ENCODE peak calls at places on chromosomes 12 and 14, in four cellular contexts. One of them, this sample, is unnamed.

GRCh38 chr14:33916663-33917565 is 34.0 kb downstream of the EGLN3 start:
- DNase-seq in foreskin fibroblast: no peak
- DNase-seq in astrocyte: peak; percentile 65
- DNase-seq in fibroblast of mammary gland: peak; percentile 61
- DNase-seq in this sample: no peak

GRCh38 chr12:116444590-116444943 is 114.6 kb upstream of the MAP1LC3B2 start:
- DNase-seq in astrocyte: no peak
- DNase-seq in fibroblast of mammary gland: no peak
- DNase-seq in foreskin fibroblast: no peak
- DNase-seq in this sample: no peak

GRCh38 chr12:52380271-52380694 is 5.2 kb downstream of the KRT84 start:
- DNase-seq in astrocyte: no peak
- DNase-seq in fibroblast of mammary gland: peak; percentile 29
- DNase-seq in foreskin fibroblast: peak; percentile 30
- DNase-seq in this sample: peak; percentile 39

GRCh38 chr14:56271988-56272387 is 153.8 kb downstream of the PELI2 start:
- DNase-seq in astrocyte: peak; percentile 95
- DNase-seq in fibroblast of mammary gland: peak; percentile 21
- DNase-seq in foreskin fibroblast: peak; percentile 67
- DNase-seq in this sample: no peak

GRCh38 chr12:40222247-40222646 is 2.5 kb upstream of the LRRK2 start:
- DNase-seq in astrocyte: no peak
- DNase-seq in fibroblast of mammary gland: peak; percentile 23
- DNase-seq in foreskin fibroblast: peak; percentile 14
- DNase-seq in this sample: peak; percentile 68

GRCh38 chr14:76462330-76462729 is 86.4 kb downstream of the ESRRB start:
- DNase-seq in fibroblast of mammary gland: no peak
- DNase-seq in astrocyte: no peak
- DNase-seq in foreskin fibroblast: no peak
- DNase-seq in this sample: no peak

GRCh38 chr12:82415402-82415801 is 57.1 kb downstream of the METTL25 start:
- DNase-seq in astrocyte: peak; percentile 83
- DNase-seq in foreskin fibroblast: no peak
- DNase-seq in fibroblast of mammary gland: no peak
- DNase-seq in this sample: no peak

GRCh38 chr12:121165316-121165715 is 32.6 kb downstream of the P2RX7 start:
- DNase-seq in fibroblast of mammary gland: no peak
- DNase-seq in foreskin fibroblast: no peak
- DNase-seq in astrocyte: peak; percentile 92
- DNase-seq in this sample: no peak

GRCh38 chr12:104055686-104056388 is 5.8 kb upstream of the GLT8D2 start:
- DNase-seq in fibroblast of mammary gland: peak; percentile 42
- DNase-seq in astrocyte: peak; percentile 42
- DNase-seq in foreskin fibroblast: peak; percentile 73
- DNase-seq in this sample: no peak

GRCh38 chr14:73239463-73240241 is 2.3 kb downstream of the PAPLN start:
- DNase-seq in fibroblast of mammary gland: peak; percentile 68
- DNase-seq in foreskin fibroblast: peak; percentile 84
- DNase-seq in astrocyte: peak; percentile 52
- DNase-seq in this sample: no peak

GRCh38 chr14:51869426-51870113 is 9.2 kb downstream of the GNG2 start:
- DNase-seq in astrocyte: no peak
- DNase-seq in foreskin fibroblast: no peak
- DNase-seq in fibroblast of mammary gland: no peak
- DNase-seq in this sample: no peak

GRCh38 chr12:130788515-130788914 is 50.5 kb downstream of the STX2 start:
- DNase-seq in fibroblast of mammary gland: no peak
- DNase-seq in foreskin fibroblast: no peak
- DNase-seq in astrocyte: no peak
- DNase-seq in this sample: no peak

GRCh38 chr12:6208140-6208539 is 7.9 kb downstream of the CD9 start:
- DNase-seq in astrocyte: no peak
- DNase-seq in fibroblast of mammary gland: no peak
- DNase-seq in foreskin fibroblast: no peak
- DNase-seq in this sample: no peak

GRCh38 chr12:20585055-20585625 is 110.0 kb upstream of the SLCO1C1 start:
- DNase-seq in astrocyte: no peak
- DNase-seq in fibroblast of mammary gland: no peak
- DNase-seq in foreskin fibroblast: no peak
- DNase-seq in this sample: no peak

GRCh38 chr12:69150083-69150795 is 89.1 kb upstream of the CPSF6 start:
- DNase-seq in fibroblast of mammary gland: no peak
- DNase-seq in astrocyte: no peak
- DNase-seq in foreskin fibroblast: no peak
- DNase-seq in this sample: no peak

GRCh38 chr12:2284857-2285256 is 232.1 kb downstream of the CACNA1C start:
- DNase-seq in fibroblast of mammary gland: peak; percentile 82
- DNase-seq in astrocyte: peak; percentile 70
- DNase-seq in foreskin fibroblast: peak; percentile 90
- DNase-seq in this sample: peak; percentile 88

GRCh38 chr12:122368361-122369073 is 54.0 kb downstream of the CLIP1 start:
- DNase-seq in foreskin fibroblast: peak; percentile 44
- DNase-seq in astrocyte: peak; percentile 75
- DNase-seq in fibroblast of mammary gland: peak; percentile 64
- DNase-seq in this sample: no peak

GRCh38 chr12:113647048-113647447 is 175.4 kb upstream of the LHX5 start:
- DNase-seq in foreskin fibroblast: no peak
- DNase-seq in fibroblast of mammary gland: no peak
- DNase-seq in astrocyte: no peak
- DNase-seq in this sample: peak; percentile 43

GRCh38 chr14:103292426-103293374 is 41.3 kb upstream of the EIF5 start:
- DNase-seq in foreskin fibroblast: peak; percentile 84
- DNase-seq in astrocyte: peak; percentile 9
- DNase-seq in fibroblast of mammary gland: peak; percentile 65
- DNase-seq in this sample: peak; percentile 71

GRCh38 chr12:2553388-2554126 is 241.2 kb upstream of the FKBP4 start:
- DNase-seq in astrocyte: no peak
- DNase-seq in foreskin fibroblast: no peak
- DNase-seq in fibroblast of mammary gland: peak; percentile 7
- DNase-seq in this sample: peak; percentile 24

GRCh38 chr14:64092940-64093339 is 201.2 kb downstream of the ESR2 start:
- DNase-seq in foreskin fibroblast: no peak
- DNase-seq in astrocyte: no peak
- DNase-seq in fibroblast of mammary gland: no peak
- DNase-seq in this sample: no peak

GRCh38 chr14:47826809-47827208 is 151.4 kb upstream of the MDGA2 start:
- DNase-seq in foreskin fibroblast: no peak
- DNase-seq in astrocyte: no peak
- DNase-seq in fibroblast of mammary gland: no peak
- DNase-seq in this sample: no peak

GRCh38 chr12:2319747-2320146 is 267.0 kb downstream of the CACNA1C start:
- DNase-seq in foreskin fibroblast: peak; percentile 69
- DNase-seq in astrocyte: peak; percentile 42
- DNase-seq in fibroblast of mammary gland: peak; percentile 36
- DNase-seq in this sample: no peak

GRCh38 chr12:3097186-3097804 is 20.1 kb downstream of the TSPAN9 start:
- DNase-seq in astrocyte: peak; percentile 47
- DNase-seq in fibroblast of mammary gland: no peak
- DNase-seq in foreskin fibroblast: no peak
- DNase-seq in this sample: no peak

GRCh38 chr14:80017796-80018195 is 193.5 kb downstream of the DIO2 start:
- DNase-seq in foreskin fibroblast: no peak
- DNase-seq in astrocyte: no peak
- DNase-seq in fibroblast of mammary gland: no peak
- DNase-seq in this sample: no peak

GRCh38 chr12:26935636-26936378 is 2.0 kb downstream of the INTS13 start:
- DNase-seq in foreskin fibroblast: no peak
- DNase-seq in fibroblast of mammary gland: no peak
- DNase-seq in astrocyte: no peak
- DNase-seq in this sample: peak; percentile 58

GRCh38 chr12:112031472-112031871 is 18.2 kb downstream of the ERP29 start:
- DNase-seq in astrocyte: no peak
- DNase-seq in foreskin fibroblast: no peak
- DNase-seq in fibroblast of mammary gland: no peak
- DNase-seq in this sample: no peak

GRCh38 chr14:105064721-105065143 is 498 bp downstream of the GPR132 start:
- DNase-seq in fibroblast of mammary gland: peak; percentile 56
- DNase-seq in astrocyte: peak; percentile 64
- DNase-seq in foreskin fibroblast: peak; percentile 56
- DNase-seq in this sample: peak; percentile 35

GRCh38 chr14:105499256-105500035 is 8.4 kb downstream of the TEDC1 start:
- DNase-seq in fibroblast of mammary gland: no peak
- DNase-seq in astrocyte: no peak
- DNase-seq in foreskin fibroblast: no peak
- DNase-seq in this sample: no peak

GRCh38 chr14:65846469-65846868 is 433.9 kb downstream of the FUT8 start:
- DNase-seq in fibroblast of mammary gland: no peak
- DNase-seq in foreskin fibroblast: no peak
- DNase-seq in astrocyte: no peak
- DNase-seq in this sample: peak; percentile 15

GRCh38 chr14:91323671-91324605 is 79.4 kb upstream of the GPR68 start:
- DNase-seq in fibroblast of mammary gland: peak; percentile 59
- DNase-seq in foreskin fibroblast: peak; percentile 81
- DNase-seq in astrocyte: peak; percentile 17
- DNase-seq in this sample: peak; percentile 90

GRCh38 chr14:30330452-30330851 is 228.5 kb upstream of the G2E3 start:
- DNase-seq in foreskin fibroblast: peak; percentile 1
- DNase-seq in astrocyte: no peak
- DNase-seq in fibroblast of mammary gland: peak; percentile 11
- DNase-seq in this sample: peak; percentile 0

GRCh38 chr12:388012-388411 is 1.1 kb downstream of the KDM5A start:
- DNase-seq in astrocyte: no peak
- DNase-seq in fibroblast of mammary gland: no peak
- DNase-seq in foreskin fibroblast: no peak
- DNase-seq in this sample: no peak

GRCh38 chr12:389138-390096 is at the start of gene KDM5A:
- DNase-seq in foreskin fibroblast: peak; percentile 97
- DNase-seq in astrocyte: peak; percentile 96
- DNase-seq in fibroblast of mammary gland: peak; percentile 92
- DNase-seq in this sample: peak; percentile 94

GRCh38 chr12:388547-389137 is 478 bp downstream of the KDM5A start:
- DNase-seq in astrocyte: peak; percentile 11
- DNase-seq in foreskin fibroblast: peak; percentile 15
- DNase-seq in fibroblast of mammary gland: peak; percentile 23
- DNase-seq in this sample: peak; percentile 41

DNA sequence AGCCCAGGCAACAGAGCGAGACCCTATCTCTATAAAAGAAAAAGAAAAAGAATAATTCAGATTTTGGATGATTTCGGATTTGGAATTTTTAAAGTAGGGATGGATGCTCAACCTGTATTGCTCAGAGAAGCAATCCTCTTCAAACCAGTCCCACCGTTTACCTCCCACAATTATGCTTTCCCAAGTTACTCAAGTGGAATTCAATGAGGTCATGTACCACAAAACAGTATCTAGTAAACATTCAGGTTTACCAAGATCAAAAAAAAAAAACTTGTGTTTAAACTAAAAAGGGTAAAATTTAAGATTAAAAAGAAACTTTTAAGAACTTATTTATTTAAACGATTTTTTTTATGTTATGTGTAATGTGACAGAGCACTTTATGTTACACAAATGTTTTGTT is 2.5 kb downstream of the KDM5A start:
- DNase-seq in foreskin fibroblast: peak; percentile 13
- DNase-seq in fibroblast of mammary gland: peak; percentile 53
- DNase-seq in astrocyte: peak; percentile 63
- DNase-seq in this sample: no peak
- H3K4me3 ChIP-seq in foreskin fibroblast: peak overlapping the region; percentile 98
- H3K4me3 ChIP-seq in fibroblast of mammary gland: peak overlapping the region; percentile 97
- H3K4me3 ChIP-seq in astrocyte: peak overlapping the region; percentile 87
- H3K4me3 ChIP-seq in this sample: peak overlapping the region; percentile 96

GRCh38 chr14:106803379-106803778 is 1277.0 kb downstream of the TMEM121 start:
- DNase-seq in foreskin fibroblast: no peak
- DNase-seq in astrocyte: no peak
- DNase-seq in fibroblast of mammary gland: no peak
- DNase-seq in this sample: no peak

GRCh38 chr14:106807493-106807892 is 1281.1 kb downstream of the TMEM121 start:
- DNase-seq in astrocyte: no peak
- DNase-seq in fibroblast of mammary gland: no peak
- DNase-seq in foreskin fibroblast: no peak
- DNase-seq in this sample: no peak

GRCh38 chr14:106808458-106808857 is 1282.1 kb downstream of the TMEM121 start:
- DNase-seq in foreskin fibroblast: no peak
- DNase-seq in fibroblast of mammary gland: no peak
- DNase-seq in astrocyte: no peak
- DNase-seq in this sample: no peak

DNA sequence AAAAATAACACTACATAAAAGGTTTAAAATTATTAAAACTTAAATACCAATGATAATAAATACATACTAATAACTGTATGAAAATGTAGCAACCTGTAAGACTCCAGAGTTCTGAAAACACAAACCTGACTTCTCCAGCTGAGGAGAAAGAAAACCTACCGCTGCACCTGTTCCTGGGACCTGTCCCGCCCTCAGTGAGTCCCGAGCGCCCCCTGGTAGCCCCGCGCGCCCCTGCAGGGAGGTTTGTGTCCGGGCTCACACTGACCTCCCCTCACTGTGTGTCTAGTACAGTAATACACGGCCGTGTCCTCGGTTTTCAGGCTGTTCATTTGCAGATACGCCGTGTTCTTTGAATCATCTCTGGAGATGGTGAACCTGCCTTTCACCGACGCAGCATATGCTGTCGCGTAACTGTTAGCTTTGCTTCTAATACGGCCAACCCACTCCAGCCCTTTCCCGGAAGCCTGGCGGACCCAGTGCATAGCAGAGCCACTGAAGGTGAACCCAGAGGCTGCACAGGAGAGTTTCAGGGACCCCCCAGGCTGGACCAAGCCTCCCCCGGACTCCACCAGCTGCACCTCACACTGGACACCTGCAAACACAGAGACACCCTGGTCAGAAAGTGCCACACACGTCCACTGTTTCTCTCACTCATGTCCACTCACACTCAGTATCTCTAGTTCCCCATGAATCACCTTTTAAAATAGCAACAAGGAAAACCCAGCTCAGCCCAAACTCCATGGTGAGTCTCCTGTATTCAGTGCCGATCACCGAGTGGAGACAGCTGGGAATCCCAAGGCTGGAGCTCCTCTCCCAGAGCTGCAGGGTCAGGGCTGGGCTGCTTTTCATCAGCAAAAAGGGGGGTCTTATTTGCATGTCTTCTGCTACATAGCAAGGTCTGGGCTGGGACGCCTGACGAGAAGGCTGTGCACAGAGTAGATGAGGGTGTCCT is 1276.3 kb downstream of the TMEM121 start:
- DNase-seq in astrocyte: no peak
- DNase-seq in foreskin fibroblast: no peak
- DNase-seq in fibroblast of mammary gland: no peak
- DNase-seq in this sample: peak; percentile 15
- TF ChIP-seq CTCF in astrocyte: no peak
- TF ChIP-seq CTCF in foreskin fibroblast: no peak
- TF ChIP-seq CTCF in fibroblast of mammary gland: no peak
- TF ChIP-seq CTCF in this sample: peak; percentile 24

GRCh38 chr14:61321385-61322010 is at the start of gene PRKCH:
- DNase-seq in foreskin fibroblast: peak; percentile 66
- DNase-seq in fibroblast of mammary gland: peak; percentile 12
- DNase-seq in astrocyte: peak; percentile 8
- DNase-seq in this sample: no peak
- H3K4me3 ChIP-seq in foreskin fibroblast: peak within 1 kb of the TSS; percentile 52
- H3K4me3 ChIP-seq in fibroblast of mammary gland: peak within 1 kb of the TSS; percentile 35
- H3K4me3 ChIP-seq in astrocyte: peak within 1 kb of the TSS; percentile 55
- H3K4me3 ChIP-seq in this sample: no peak within 1 kb of the TSS

DNA sequence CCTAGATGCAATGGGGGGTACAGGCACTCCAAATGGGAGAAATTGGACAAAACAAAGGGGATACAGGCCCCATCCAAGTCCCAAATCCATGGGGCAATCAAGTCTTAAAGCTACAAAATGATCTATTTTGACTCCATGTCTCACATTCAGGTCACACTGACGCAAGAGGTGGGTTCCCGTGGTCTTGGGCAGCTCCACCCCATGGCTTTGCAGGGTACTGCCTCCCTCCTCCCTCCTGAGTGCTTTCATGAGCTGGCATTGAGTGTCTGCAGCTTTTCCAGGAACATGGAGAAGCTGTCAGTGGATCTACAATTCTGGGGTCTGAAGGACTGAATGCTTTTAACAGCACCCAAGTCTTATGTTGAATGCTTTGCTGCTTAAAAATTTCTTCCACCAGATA is 274.5 kb upstream of the LRIG3 start:
- DNase-seq in fibroblast of mammary gland: no peak
- DNase-seq in foreskin fibroblast: no peak
- DNase-seq in astrocyte: no peak
- DNase-seq in this sample: peak; percentile 17
- TF ChIP-seq CTCF in fibroblast of mammary gland: no peak
- TF ChIP-seq CTCF in foreskin fibroblast: no peak
- TF ChIP-seq CTCF in astrocyte: no peak
- TF ChIP-seq CTCF in this sample: no peak

This sample was measured in NB4.